ENCODE peak calls at places on chromosomes 2 and 18, in four cellular contexts. One of them, this sample, is unnamed.

GRCh38 chr18:24130494-24130893 is 8.4 kb upstream of the CABYR start:
- DNase-seq in fibroblast of pulmonary artery: no peak
- DNase-seq in Calu3: no peak
- DNase-seq in activated CD4-positive, alpha-beta T cell treated with anti-CD3 and anti-CD28 coated beads for 4 hours: no peak
- DNase-seq in this sample: no peak

GRCh38 chr2:198615972-198616371 is 811.6 kb downstream of the PLCL1 start:
- DNase-seq in fibroblast of pulmonary artery: peak; percentile 0
- DNase-seq in Calu3: no peak
- DNase-seq in activated CD4-positive, alpha-beta T cell treated with anti-CD3 and anti-CD28 coated beads for 4 hours: no peak
- DNase-seq in this sample: no peak

GRCh38 chr2:235908826-235909225 is 259.4 kb downstream of the GBX2 start:
- DNase-seq in fibroblast of pulmonary artery: no peak
- DNase-seq in activated CD4-positive, alpha-beta T cell treated with anti-CD3 and anti-CD28 coated beads for 4 hours: no peak
- DNase-seq in Calu3: no peak
- DNase-seq in this sample: no peak

GRCh38 chr2:117523267-117523666 is 291.2 kb upstream of the DDX18 start:
- DNase-seq in fibroblast of pulmonary artery: no peak
- DNase-seq in activated CD4-positive, alpha-beta T cell treated with anti-CD3 and anti-CD28 coated beads for 4 hours: no peak
- DNase-seq in Calu3: peak; percentile 89
- DNase-seq in this sample: peak; percentile 61

GRCh38 chr18:59200787-59201186 is 19.2 kb upstream of the GRP start:
- DNase-seq in activated CD4-positive, alpha-beta T cell treated with anti-CD3 and anti-CD28 coated beads for 4 hours: no peak
- DNase-seq in fibroblast of pulmonary artery: no peak
- DNase-seq in Calu3: no peak
- DNase-seq in this sample: no peak

GRCh38 chr2:156687126-156687525 is 250.9 kb downstream of the GPD2 start:
- DNase-seq in activated CD4-positive, alpha-beta T cell treated with anti-CD3 and anti-CD28 coated beads for 4 hours: no peak
- DNase-seq in Calu3: no peak
- DNase-seq in fibroblast of pulmonary artery: no peak
- DNase-seq in this sample: no peak

GRCh38 chr2:118062048-118062447 is 26.2 kb upstream of the INSIG2 start:
- DNase-seq in Calu3: no peak
- DNase-seq in activated CD4-positive, alpha-beta T cell treated with anti-CD3 and anti-CD28 coated beads for 4 hours: no peak
- DNase-seq in fibroblast of pulmonary artery: no peak
- DNase-seq in this sample: no peak

GRCh38 chr2:48249093-48249492 is 280.9 kb upstream of the STON1 start:
- DNase-seq in fibroblast of pulmonary artery: peak; percentile 53
- DNase-seq in Calu3: no peak
- DNase-seq in activated CD4-positive, alpha-beta T cell treated with anti-CD3 and anti-CD28 coated beads for 4 hours: no peak
- DNase-seq in this sample: peak; percentile 47

GRCh38 chr2:120402508-120402907 is 56.6 kb downstream of the INHBB start:
- DNase-seq in Calu3: no peak
- DNase-seq in fibroblast of pulmonary artery: no peak
- DNase-seq in activated CD4-positive, alpha-beta T cell treated with anti-CD3 and anti-CD28 coated beads for 4 hours: no peak
- DNase-seq in this sample: no peak

GRCh38 chr2:217095511-217096205 is 235.8 kb upstream of the TNP1 start:
- DNase-seq in activated CD4-positive, alpha-beta T cell treated with anti-CD3 and anti-CD28 coated beads for 4 hours: no peak
- DNase-seq in fibroblast of pulmonary artery: no peak
- DNase-seq in Calu3: no peak
- DNase-seq in this sample: no peak

GRCh38 chr2:234661146-234661545 is 164.3 kb upstream of the ARL4C start:
- DNase-seq in Calu3: no peak
- DNase-seq in fibroblast of pulmonary artery: no peak
- DNase-seq in activated CD4-positive, alpha-beta T cell treated with anti-CD3 and anti-CD28 coated beads for 4 hours: no peak
- DNase-seq in this sample: no peak

GRCh38 chr2:221435161-221435560 is 136.9 kb downstream of the EPHA4 start:
- DNase-seq in Calu3: no peak
- DNase-seq in activated CD4-positive, alpha-beta T cell treated with anti-CD3 and anti-CD28 coated beads for 4 hours: no peak
- DNase-seq in fibroblast of pulmonary artery: no peak
- DNase-seq in this sample: no peak

GRCh38 chr2:80149991-80150390 is 154.6 kb downstream of the LRRTM1 start:
- DNase-seq in Calu3: no peak
- DNase-seq in activated CD4-positive, alpha-beta T cell treated with anti-CD3 and anti-CD28 coated beads for 4 hours: no peak
- DNase-seq in fibroblast of pulmonary artery: no peak
- DNase-seq in this sample: no peak

GRCh38 chr18:79528846-79529245 is 133.1 kb downstream of the NFATC1 start:
- DNase-seq in activated CD4-positive, alpha-beta T cell treated with anti-CD3 and anti-CD28 coated beads for 4 hours: peak; percentile 61
- DNase-seq in fibroblast of pulmonary artery: peak; percentile 84
- DNase-seq in Calu3: peak; percentile 59
- DNase-seq in this sample: peak; percentile 65

GRCh38 chr2:1997409-1997808 is 253.1 kb upstream of the PXDN start:
- DNase-seq in fibroblast of pulmonary artery: no peak
- DNase-seq in Calu3: no peak
- DNase-seq in activated CD4-positive, alpha-beta T cell treated with anti-CD3 and anti-CD28 coated beads for 4 hours: no peak
- DNase-seq in this sample: no peak

GRCh38 chr2:109256921-109257320 is 127.9 kb downstream of the SH3RF3 start:
- DNase-seq in fibroblast of pulmonary artery: peak; percentile 45
- DNase-seq in activated CD4-positive, alpha-beta T cell treated with anti-CD3 and anti-CD28 coated beads for 4 hours: no peak
- DNase-seq in Calu3: no peak
- DNase-seq in this sample: no peak

GRCh38 chr2:104658149-104658839 is 195.6 kb upstream of the POU3F3 start:
- DNase-seq in Calu3: no peak
- DNase-seq in activated CD4-positive, alpha-beta T cell treated with anti-CD3 and anti-CD28 coated beads for 4 hours: no peak
- DNase-seq in fibroblast of pulmonary artery: no peak
- DNase-seq in this sample: no peak

GRCh38 chr2:239377591-239377990 is 23.2 kb downstream of the HDAC4 start:
- DNase-seq in Calu3: no peak
- DNase-seq in activated CD4-positive, alpha-beta T cell treated with anti-CD3 and anti-CD28 coated beads for 4 hours: no peak
- DNase-seq in fibroblast of pulmonary artery: no peak
- DNase-seq in this sample: no peak

GRCh38 chr2:240596080-240596460 is 9.5 kb downstream of the CAPN10 start:
- DNase-seq in fibroblast of pulmonary artery: no peak
- DNase-seq in Calu3: no peak
- DNase-seq in activated CD4-positive, alpha-beta T cell treated with anti-CD3 and anti-CD28 coated beads for 4 hours: no peak
- DNase-seq in this sample: no peak

GRCh38 chr18:48541026-48541746 is 2.4 kb downstream of the CTIF start:
- DNase-seq in Calu3: peak; percentile 64
- DNase-seq in activated CD4-positive, alpha-beta T cell treated with anti-CD3 and anti-CD28 coated beads for 4 hours: peak; percentile 17
- DNase-seq in fibroblast of pulmonary artery: peak; percentile 76
- DNase-seq in this sample: peak; percentile 59

GRCh38 chr2:215553946-215554345 is 118.1 kb upstream of the FN1 start:
- DNase-seq in activated CD4-positive, alpha-beta T cell treated with anti-CD3 and anti-CD28 coated beads for 4 hours: no peak
- DNase-seq in Calu3: no peak
- DNase-seq in fibroblast of pulmonary artery: no peak
- DNase-seq in this sample: no peak

GRCh38 chr2:30235008-30235655 is 3.8 kb downstream of the LBH start:
- DNase-seq in activated CD4-positive, alpha-beta T cell treated with anti-CD3 and anti-CD28 coated beads for 4 hours: peak; percentile 67
- DNase-seq in fibroblast of pulmonary artery: no peak
- DNase-seq in Calu3: no peak
- DNase-seq in this sample: no peak

GRCh38 chr2:174634130-174635014 is 36.8 kb upstream of the WIPF1 start:
- DNase-seq in Calu3: no peak
- DNase-seq in activated CD4-positive, alpha-beta T cell treated with anti-CD3 and anti-CD28 coated beads for 4 hours: peak; percentile 43
- DNase-seq in fibroblast of pulmonary artery: no peak
- DNase-seq in this sample: no peak

GRCh38 chr2:231727621-231728020 is 19.3 kb downstream of the PTMA start:
- DNase-seq in Calu3: no peak
- DNase-seq in activated CD4-positive, alpha-beta T cell treated with anti-CD3 and anti-CD28 coated beads for 4 hours: no peak
- DNase-seq in fibroblast of pulmonary artery: no peak
- DNase-seq in this sample: no peak

GRCh38 chr18:75178376-75178775 is 30.6 kb downstream of the PTGR3 start:
- DNase-seq in fibroblast of pulmonary artery: no peak
- DNase-seq in activated CD4-positive, alpha-beta T cell treated with anti-CD3 and anti-CD28 coated beads for 4 hours: no peak
- DNase-seq in Calu3: no peak
- DNase-seq in this sample: no peak

GRCh38 chr2:46364797-46365457 is 67.7 kb downstream of the EPAS1 start:
- DNase-seq in activated CD4-positive, alpha-beta T cell treated with anti-CD3 and anti-CD28 coated beads for 4 hours: no peak
- DNase-seq in Calu3: peak; percentile 52
- DNase-seq in fibroblast of pulmonary artery: peak; percentile 83
- DNase-seq in this sample: peak; percentile 43

GRCh38 chr2:23662941-23663729 is 263.8 kb downstream of the ATAD2B start:
- DNase-seq in fibroblast of pulmonary artery: no peak
- DNase-seq in Calu3: peak; percentile 32
- DNase-seq in activated CD4-positive, alpha-beta T cell treated with anti-CD3 and anti-CD28 coated beads for 4 hours: no peak
- DNase-seq in this sample: no peak

GRCh38 chr18:21664069-21664468 is 40.5 kb downstream of the ABHD3 start:
- DNase-seq in Calu3: no peak
- DNase-seq in activated CD4-positive, alpha-beta T cell treated with anti-CD3 and anti-CD28 coated beads for 4 hours: no peak
- DNase-seq in fibroblast of pulmonary artery: no peak
- DNase-seq in this sample: no peak

This sample was measured in NCI-H2081.